ENCODE peak calls at places on chromosomes 7 and 10, in six cellular contexts. A is NCI-H446; P is stimulated activated CD4-positive, alpha-beta T cell treated with anti-CD3 and anti-CD28 coated beads, Interleukin-1b, Interleukin-23, amount 100 ng/mL, for 1 hour; C is Caki2; U is CD4-positive, alpha-beta T cell; N is T-cell. I is an unnamed sample.
A peak's percentile ranks its signal among the peaks of the same experiment; 100 is the strongest.

GRCh38 chr7:14233026-14233897 is 243.8 kb upstream of the ETV1 start:
- DNase-seq in U (no peak), C (peak; percentile 10), P (no peak), A (no peak), N (no peak), I (peak; percentile 9)

GRCh38 chr7:17021205-17021604 is 139.4 kb upstream of the AGR3 start:
- DNase-seq in N (no peak), A (no peak), C (no peak), P (no peak), U (no peak), I (no peak)

GRCh38 chr7:156725074-156725473 is 84.5 kb downstream of the RNF32 start:
- DNase-seq in A (no peak), N (no peak), P (no peak), C (no peak), U (no peak), I (peak; percentile 91)

GRCh38 chr10:104076743-104077160 is 8.9 kb downstream of the COL17A1 start:
- DNase-seq in U (no peak), P (no peak), A (no peak), N (no peak), C (no peak), I (peak; percentile 53)

GRCh38 chr7:573496-574295 is 54.0 kb upstream of the PDGFA start:
- DNase-seq in N (no peak), A (no peak), P (no peak), C (no peak), U (no peak), I (no peak)

GRCh38 chr10:7320072-7320471 is 90.8 kb downstream of the SFMBT2 start:
- DNase-seq in A (no peak), U (no peak), P (no peak), C (no peak), N (no peak), I (no peak)

GRCh38 chr7:37675739-37676138 is 7.8 kb upstream of the GPR141 start:
- DNase-seq in C (no peak), N (no peak), P (no peak), U (no peak), A (no peak), I (no peak)

GRCh38 chr7:74371381-74372059 is 82.2 kb upstream of the GTF2IRD1 start:
- DNase-seq in C (no peak), N (no peak), P (no peak), U (no peak), A (no peak), I (peak; percentile 24)

GRCh38 chr7:101696-102376 is 90.5 kb upstream of the FAM20C start:
- DNase-seq in U (no peak), N (no peak), A (no peak), P (no peak), C (peak; percentile 21), I (peak; percentile 33)

I was measured in fibroblast of lung.